ENCODE peak calls at places on chromosomes 5 and 9, in ten cellular contexts. P is heart left ventricle, O is AG04450, Q is GM13976, J is progenitor cell of endocrine pancreas, B is NCI-H460, I is fibroblast of gingiva, F is HTR-8/SVneo, M is heart right ventricle, G is fibroblast of the conjunctiva. K is an unnamed sample.
A peak's percentile ranks its signal among the peaks of the same experiment; 100 is the strongest.

GRCh38 chr5:143002459-143003327 is 232.5 kb downstream of the ARHGAP26 start:
- DNase-seq in P (peak; percentile 41), O (no peak), Q (peak; percentile 58), J (no peak), B (no peak), I (peak; percentile 87), F (peak; percentile 38), M (peak; percentile 51), G (peak; percentile 91), K (no peak)

GRCh38 chr5:138382347-138382746 is 29.9 kb downstream of the KDM3B start:
- DNase-seq in P (no peak), O (no peak), Q (no peak), J (no peak), B (no peak), I (no peak), F (no peak), M (no peak), G (no peak), K (no peak)

GRCh38 chr5:51872144-51872543 is 488.9 kb downstream of the ISL1 start:
- DNase-seq in P (no peak), O (no peak), Q (no peak), J (no peak), B (no peak), I (no peak), F (no peak), M (no peak), G (no peak), K (no peak)

GRCh38 chr5:151326276-151326675 is 21.1 kb downstream of the SLC36A2 start:
- DNase-seq in P (no peak), O (no peak), Q (no peak), J (no peak), B (no peak), I (no peak), F (no peak), M (no peak), G (no peak), K (no peak)

GRCh38 chr9:109109962-109110325 is 9.8 kb downstream of the TMEM245 start:
- DNase-seq in P (no peak), O (no peak), Q (no peak), J (no peak), B (no peak), I (no peak), F (no peak), M (no peak), G (no peak), K (no peak)

GRCh38 chr9:105656131-105656921 is 5.9 kb upstream of the TAL2 start:
- DNase-seq in P (peak; percentile 8), O (no peak), Q (peak; percentile 83), J (peak; percentile 47), B (peak; percentile 27), I (no peak), F (no peak), M (peak; percentile 5), G (no peak), K (peak; percentile 13)

GRCh38 chr5:145937432-145938250 is 1.3 kb downstream of the SH3RF2 start:
- DNase-seq in P (no peak), O (no peak), Q (peak; percentile 41), J (no peak), B (no peak), I (no peak), F (peak; percentile 64), M (no peak), G (no peak), K (peak; percentile 17)

GRCh38 chr5:146340260-146341081 is 1.8 kb downstream of the POU4F3 start:
- DNase-seq in P (peak; percentile 55), O (peak; percentile 10), Q (peak; percentile 72), J (peak; percentile 70), B (peak; percentile 56), I (peak; percentile 43), F (peak; percentile 71), M (peak; percentile 63), G (peak; percentile 6), K (peak; percentile 66)

GRCh38 chr5:21802869-21803490 is 1050.2 kb downstream of the CDH12 start:
- DNase-seq in P (no peak), O (no peak), Q (peak; percentile 6), J (no peak), B (peak; percentile 40), I (peak; percentile 6), F (peak; percentile 47), M (no peak), G (peak; percentile 31), K (peak; percentile 19)

GRCh38 chr5:1013238-1013947 is 4.8 kb downstream of the NKD2 start:
- DNase-seq in P (no peak), O (no peak), Q (no peak), J (no peak), B (no peak), I (no peak), F (no peak), M (no peak), G (no peak), K (no peak)

GRCh38 chr5:161093105-161093504 is 241.1 kb upstream of the ATP10B start:
- DNase-seq in P (no peak), O (no peak), Q (no peak), J (no peak), B (no peak), I (no peak), F (no peak), M (no peak), G (no peak), K (no peak)

GRCh38 chr9:27162045-27162444 is 53.0 kb downstream of the TEK start:
- DNase-seq in P (no peak), O (peak; percentile 34), Q (no peak), J (no peak), B (no peak), I (peak; percentile 9), F (no peak), M (no peak), G (peak; percentile 8), K (peak; percentile 94)

GRCh38 chr9:4225291-4226119 is 74.4 kb downstream of the GLIS3 start:
- DNase-seq in P (no peak), O (peak; percentile 67), Q (no peak), J (no peak), B (no peak), I (peak; percentile 69), F (no peak), M (no peak), G (no peak), K (no peak)

GRCh38 chr5:170297589-170298462 is at the start of gene LCP2:
- DNase-seq in P (peak; percentile 37), O (no peak), Q (peak; percentile 54), J (no peak), B (no peak), I (no peak), F (no peak), M (no peak), G (no peak), K (no peak)

GRCh38 chr5:113202904-113203716 is 226.5 kb downstream of the DCP2 start:
- DNase-seq in P (peak; percentile 75), O (no peak), Q (no peak), J (no peak), B (peak; percentile 82), I (no peak), F (no peak), M (peak; percentile 84), G (no peak), K (no peak)

GRCh38 chr5:73496984-73497457 is 1.2 kb upstream of the BTF3 start:
- DNase-seq in P (no peak), O (peak; percentile 16), Q (peak; percentile 31), J (no peak), B (peak; percentile 80), I (peak; percentile 38), F (peak; percentile 68), M (no peak), G (peak; percentile 49), K (peak; percentile 26)

GRCh38 chr5:159343295-159344094 is 13.2 kb upstream of the IL12B start:
- DNase-seq in P (no peak), O (no peak), Q (no peak), J (no peak), B (no peak), I (no peak), F (no peak), M (no peak), G (no peak), K (no peak)

GRCh38 chr5:94830520-94830919 is 212.1 kb downstream of the SLF1 start:
- DNase-seq in P (no peak), O (no peak), Q (no peak), J (no peak), B (no peak), I (no peak), F (no peak), M (no peak), G (no peak), K (no peak)

GRCh38 chr5:96150007-96150406 is 188.4 kb upstream of the ELL2 start:
- DNase-seq in P (no peak), O (no peak), Q (no peak), J (no peak), B (no peak), I (no peak), F (no peak), M (no peak), G (no peak), K (no peak)

GRCh38 chr5:27171696-27172362 is 133.4 kb upstream of the CDH9 start:
- DNase-seq in P (no peak), O (no peak), Q (no peak), J (no peak), B (no peak), I (no peak), F (no peak), M (no peak), G (no peak), K (no peak)

GRCh38 chr5:178361657-178362445 is 129.2 kb upstream of the PHYKPL start:
- DNase-seq in P (no peak), O (no peak), Q (no peak), J (no peak), B (no peak), I (no peak), F (no peak), M (no peak), G (no peak), K (no peak)

GRCh38 chr9:124632077-124632621 is 125.0 kb upstream of the NR5A1 start:
- DNase-seq in P (no peak), O (no peak), Q (no peak), J (no peak), B (no peak), I (peak; percentile 7), F (no peak), M (no peak), G (peak; percentile 33), K (no peak)

GRCh38 chr9:73200694-73201432 is 49.2 kb downstream of the ANXA1 start:
- DNase-seq in P (no peak), O (no peak), Q (peak; percentile 17), J (no peak), B (peak; percentile 52), I (peak; percentile 30), F (peak; percentile 11), M (no peak), G (no peak), K (peak; percentile 38)

GRCh38 chr9:128231638-128232568 is 28.7 kb downstream of the DNM1 start:
- DNase-seq in P (no peak), O (no peak), Q (no peak), J (no peak), B (no peak), I (peak; percentile 32), F (no peak), M (no peak), G (no peak), K (no peak)

GRCh38 chr9:132998861-132999635 is 20.6 kb downstream of the GFI1B start:
- DNase-seq in P (no peak), O (no peak), Q (peak; percentile 17), J (no peak), B (no peak), I (no peak), F (no peak), M (no peak), G (no peak), K (no peak)

GRCh38 chr5:77518304-77518703 is 26.2 kb upstream of the WDR41 start:
- DNase-seq in P (no peak), O (no peak), Q (no peak), J (no peak), B (peak; percentile 28), I (no peak), F (peak; percentile 21), M (no peak), G (no peak), K (peak; percentile 12)

GRCh38 chr5:1867114-1867814 is 15.5 kb downstream of the IRX4 start:
- DNase-seq in P (no peak), O (no peak), Q (no peak), J (no peak), B (no peak), I (no peak), F (no peak), M (no peak), G (no peak), K (no peak)

GRCh38 chr5:80985600-80986228 is 25.6 kb downstream of the RASGRF2 start:
- DNase-seq in P (peak; percentile 37), O (no peak), Q (no peak), J (no peak), B (no peak), I (no peak), F (no peak), M (peak; percentile 53), G (no peak), K (peak; percentile 88)